ENCODE peak calls at places on chromosomes 7 and 10, in ten cellular contexts. H, W, L, F, C, B, M, E, U and T are unnamed samples.

GRCh38 chr10:93993782-93994668 is at the start of gene PLCE1:
- DNase-seq in H (no peak), L (peak), M (peak), U (peak), F (peak), B (no peak), W (peak), C (no peak), E (peak), T (peak)

GRCh38 chr7:8627322-8627721 is 193.9 kb downstream of the NXPH1 start:
- DNase-seq in M (no peak), U (no peak), F (no peak), C (no peak), E (no peak), W (no peak), L (no peak), B (no peak), H (no peak), T (no peak)

GRCh38 chr7:98178321-98178720 is 32.9 kb upstream of the BHLHA15 start:
- DNase-seq in H (no peak), M (no peak), B (no peak), E (no peak), W (no peak), U (peak), F (no peak), L (no peak), C (no peak), T (no peak)

GRCh38 chr10:119702482-119703041 is 23.3 kb upstream of the INPP5F start:
- DNase-seq in M (no peak), F (no peak), U (no peak), L (no peak), E (no peak), W (no peak), H (no peak), B (no peak), C (no peak), T (no peak)

GRCh38 chr10:84766923-84767322 is 438.5 kb downstream of the CCSER2 start:
- DNase-seq in E (no peak), L (no peak), B (no peak), F (no peak), W (no peak), U (no peak), H (no peak), M (no peak), C (no peak), T (no peak)

GRCh38 chr10:93462881-93463280 is 19.3 kb downstream of the MYOF start:
- DNase-seq in C (peak), W (peak), L (no peak), U (no peak), B (no peak), H (peak), F (no peak), E (peak), M (no peak), T (no peak)

GRCh38 chr10:74022941-74023629 is 25.2 kb downstream of the VCL start:
- DNase-seq in H (no peak), W (no peak), E (no peak), M (no peak), C (no peak), L (no peak), B (no peak), U (no peak), F (no peak), T (no peak)

GRCh38 chr7:45576249-45576929 is 2.2 kb downstream of the ADCY1 start:
- DNase-seq in E (no peak), W (no peak), B (no peak), F (no peak), L (no peak), M (no peak), C (no peak), U (no peak), H (no peak), T (no peak)

GRCh38 chr10:79498431-79498830 is 13.9 kb upstream of the EIF5AL1 start:
- DNase-seq in F (no peak), C (no peak), L (no peak), B (no peak), U (no peak), M (no peak), E (peak), W (no peak), H (no peak), T (no peak)

GRCh38 chr10:84825330-84825729 is 496.9 kb downstream of the CCSER2 start:
- DNase-seq in M (no peak), B (peak), F (no peak), U (no peak), L (peak), W (peak), H (no peak), C (peak), E (peak), T (peak)

GRCh38 chr7:2477447-2478386 is 1.5 kb upstream of the GRIFIN start:
- DNase-seq in W (peak), C (peak), L (peak), F (peak), B (no peak), M (peak), H (peak), E (peak), U (peak), T (peak)

GRCh38 chr10:132708441-132708840 is 77.5 kb downstream of the NKX6-2 start:
- DNase-seq in C (no peak), H (no peak), L (no peak), M (no peak), U (peak), W (no peak), B (no peak), E (no peak), F (no peak), T (no peak)

GRCh38 chr7:133735222-133735621 is 391.9 kb upstream of the LRGUK start:
- DNase-seq in E (peak), M (no peak), U (no peak), F (no peak), L (no peak), C (no peak), B (no peak), H (no peak), W (peak), T (peak)

GRCh38 chr7:153567426-153567825 is 484.8 kb upstream of the DPP6 start:
- DNase-seq in B (no peak), E (no peak), C (no peak), W (no peak), F (no peak), M (peak), H (no peak), U (no peak), L (no peak), T (no peak)

GRCh38 chr7:141477866-141478265 is 73.3 kb upstream of the AGK start:
- DNase-seq in W (peak), H (no peak), B (no peak), M (no peak), C (no peak), U (peak), F (no peak), L (no peak), E (no peak), T (no peak)

GRCh38 chr10:9992656-9993055 is 1025.0 kb upstream of the CELF2 start:
- DNase-seq in B (no peak), M (no peak), U (peak), H (no peak), F (no peak), W (no peak), C (no peak), E (no peak), L (peak), T (no peak)

GRCh38 chr10:29141761-29142160 is 147.1 kb upstream of the LYZL1 start:
- DNase-seq in C (no peak), L (no peak), M (no peak), E (no peak), W (peak), B (no peak), F (no peak), U (no peak), H (no peak), T (peak)

GRCh38 chr7:127251048-127251451 is 1.7 kb downstream of the GRM8 start:
- DNase-seq in M (no peak), L (no peak), F (no peak), H (no peak), C (no peak), W (peak), E (no peak), B (no peak), U (no peak), T (no peak)

GRCh38 chr10:89029785-89030437 is 39.3 kb downstream of the FAS start:
- DNase-seq in E (peak), M (peak), H (peak), B (peak), W (peak), F (peak), L (peak), U (peak), C (peak), T (peak)

GRCh38 chr7:133854739-133855138 is 272.4 kb upstream of the LRGUK start:
- DNase-seq in C (peak), U (no peak), W (peak), L (peak), E (peak), B (peak), F (peak), H (peak), M (no peak), T (peak)

GRCh38 chr10:32489935-32490334 is 44.0 kb downstream of the CCDC7 start:
- DNase-seq in W (no peak), E (peak), H (no peak), L (no peak), B (no peak), C (peak), M (no peak), U (no peak), F (no peak), T (peak)

GRCh38 chr10:97425964-97426775 is at the start of gene PGAM1:
- DNase-seq in M (peak), U (peak), C (peak), E (peak), B (peak), L (peak), H (peak), F (peak), W (peak), T (peak)

GRCh38 chr10:65861249-65861648 is 1064.6 kb upstream of the LRRTM3 start:
- DNase-seq in M (no peak), B (no peak), C (peak), H (no peak), W (no peak), U (no peak), F (no peak), E (peak), L (peak), T (no peak)

GRCh38 chr7:132842478-132842877 is 239.4 kb downstream of the CHCHD3 start:
- DNase-seq in L (no peak), B (no peak), F (no peak), U (no peak), C (no peak), M (no peak), W (no peak), E (no peak), H (no peak), T (no peak)

GRCh38 chr10:125441151-125441550 is 241.8 kb downstream of the TEX36 start:
- DNase-seq in B (no peak), M (no peak), U (no peak), E (no peak), C (peak), L (no peak), F (no peak), H (no peak), W (peak), T (peak)

GRCh38 chr10:26173837-26174236 is 42.7 kb upstream of the GAD2 start:
- DNase-seq in M (no peak), W (no peak), E (no peak), B (no peak), F (no peak), H (no peak), L (no peak), C (no peak), U (no peak), T (no peak)

GRCh38 chr7:105963038-105963667 is at the start of gene CDHR3:
- DNase-seq in M (no peak), H (no peak), W (no peak), L (peak), U (no peak), C (no peak), F (no peak), E (no peak), B (no peak), T (no peak)

GRCh38 chr7:1027285-1028043 is 16.9 kb upstream of the GPR146 start:
- DNase-seq in U (no peak), C (peak), H (no peak), E (peak), M (peak), F (peak), W (peak), L (peak), B (no peak), T (peak)

GRCh38 chr10:35465601-35466140 is 129.4 kb downstream of the CCNY start:
- DNase-seq in E (no peak), W (no peak), M (no peak), L (no peak), C (no peak), U (no peak), H (no peak), B (no peak), F (peak), T (no peak)

GRCh38 chr7:47507514-47507913 is 74.4 kb downstream of the TNS3 start:
- DNase-seq in M (no peak), W (no peak), F (no peak), H (no peak), U (no peak), L (no peak), B (no peak), C (no peak), E (no peak), T (no peak)
- H3K4me3 ChIP-seq in M (no peak), W (no peak), F (no peak), H (no peak), U (no peak), L (no peak), B (no peak), C (no peak), E (no peak), T (no peak)

DNA sequence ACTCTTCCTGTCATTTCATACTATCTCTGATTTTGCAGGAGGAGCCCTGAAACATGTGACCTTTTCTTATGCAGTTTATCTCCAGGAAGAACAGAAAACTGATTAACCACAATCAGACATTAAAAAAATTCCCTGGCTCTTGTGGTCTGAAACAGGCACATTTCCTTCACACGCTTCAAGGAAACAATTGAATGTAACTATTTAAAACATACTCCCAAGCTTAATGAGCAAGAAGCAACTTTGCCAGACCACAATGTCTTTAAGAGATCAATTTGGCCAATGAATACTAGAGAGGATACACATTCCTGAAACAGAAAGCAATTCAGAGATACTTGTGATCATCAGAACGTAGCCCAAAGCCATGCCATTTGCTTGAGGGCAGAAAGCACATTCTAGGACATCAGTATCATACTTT is 65.8 kb downstream of the PIP4K2A start:
- DNase-seq in F (no peak), L (no peak), W (peak), B (peak), M (no peak), E (peak), C (no peak), H (no peak), U (no peak), T (peak)
- H3K4me3 ChIP-seq in F (no peak), L (no peak), W (peak), B (no peak), M (no peak), E (no peak), C (no peak), H (peak), U (no peak), T (no peak)

GRCh38 chr10:75236178-75236825 is 545 bp upstream of the COMTD1 start:
- DNase-seq in U (no peak), C (no peak), W (no peak), L (no peak), H (no peak), M (no peak), F (no peak), E (no peak), B (no peak), T (no peak)
- H3K4me3 ChIP-seq in U (peak), C (no peak), W (peak), L (no peak), H (no peak), M (no peak), F (peak), E (no peak), B (no peak), T (no peak)

GRCh38 chr10:114881916-114882315 is 56.1 kb upstream of the TRUB1 start:
- DNase-seq in F (no peak), W (no peak), B (no peak), E (peak), L (peak), C (peak), U (no peak), H (no peak), M (no peak), T (no peak)

GRCh38 chr10:114877301-114877644 is 55.7 kb downstream of the FHIP2A start:
- DNase-seq in B (no peak), W (no peak), H (no peak), U (no peak), F (no peak), M (no peak), E (no peak), L (no peak), C (no peak), T (no peak)

GRCh38 chr10:114879093-114879492 is 57.5 kb downstream of the FHIP2A start:
- DNase-seq in W (peak), C (no peak), E (peak), B (no peak), H (no peak), F (no peak), M (no peak), U (no peak), L (no peak), T (peak)

GRCh38 chr10:114881462-114881861 is 56.5 kb upstream of the TRUB1 start:
- DNase-seq in L (no peak), E (peak), F (no peak), B (peak), W (no peak), C (no peak), H (no peak), M (peak), U (no peak), T (peak)

GRCh38 chr10:114879541-114880158 is 58.1 kb downstream of the FHIP2A start:
- DNase-seq in C (no peak), U (peak), W (peak), H (peak), E (peak), L (peak), F (peak), B (no peak), M (no peak), T (no peak)
- H3K4me3 ChIP-seq in C (no peak), U (no peak), W (peak), H (no peak), E (peak), L (no peak), F (no peak), B (no peak), M (no peak), T (no peak)

GRCh38 chr10:22341936-22342222 is 3.4 kb upstream of the SPAG6 start:
- DNase-seq in W (no peak), B (no peak), U (no peak), M (no peak), L (no peak), E (no peak), F (no peak), H (no peak), C (no peak), T (no peak)
- H3K4me3 ChIP-seq in W (peak), B (no peak), U (no peak), M (no peak), L (no peak), E (no peak), F (peak), H (no peak), C (no peak), T (no peak)

GRCh38 chr10:75408512-75408881 is 6.9 kb upstream of the ZNF503 start:
- DNase-seq in L (peak), E (no peak), H (no peak), F (no peak), W (peak), B (no peak), M (peak), C (no peak), U (no peak), T (no peak)
- H3K4me3 ChIP-seq in L (peak), E (peak), H (no peak), F (peak), W (peak), B (peak), M (peak), C (peak), U (peak), T (peak)

GRCh38 chr10:15172306-15172840 is 3.9 kb upstream of the NMT2 start:
- DNase-seq in M (no peak), W (no peak), H (no peak), U (no peak), E (no peak), B (no peak), F (no peak), L (no peak), C (no peak), T (no peak)

GRCh38 chr10:15168296-15168780 is at the start of gene NMT2:
- DNase-seq in L (no peak), U (peak), F (peak), W (no peak), B (no peak), E (no peak), H (no peak), C (no peak), M (peak), T (no peak)

GRCh38 chr10:15168781-15169554 is 475 bp upstream of the NMT2 start:
- DNase-seq in U (peak), L (peak), M (peak), W (peak), H (peak), E (peak), F (peak), B (peak), C (peak), T (peak)

GRCh38 chr10:15167411-15168295 is 840 bp downstream of the NMT2 start:
- DNase-seq in E (peak), C (peak), M (peak), L (peak), H (peak), U (no peak), W (peak), F (peak), B (no peak), T (peak)

DNA sequence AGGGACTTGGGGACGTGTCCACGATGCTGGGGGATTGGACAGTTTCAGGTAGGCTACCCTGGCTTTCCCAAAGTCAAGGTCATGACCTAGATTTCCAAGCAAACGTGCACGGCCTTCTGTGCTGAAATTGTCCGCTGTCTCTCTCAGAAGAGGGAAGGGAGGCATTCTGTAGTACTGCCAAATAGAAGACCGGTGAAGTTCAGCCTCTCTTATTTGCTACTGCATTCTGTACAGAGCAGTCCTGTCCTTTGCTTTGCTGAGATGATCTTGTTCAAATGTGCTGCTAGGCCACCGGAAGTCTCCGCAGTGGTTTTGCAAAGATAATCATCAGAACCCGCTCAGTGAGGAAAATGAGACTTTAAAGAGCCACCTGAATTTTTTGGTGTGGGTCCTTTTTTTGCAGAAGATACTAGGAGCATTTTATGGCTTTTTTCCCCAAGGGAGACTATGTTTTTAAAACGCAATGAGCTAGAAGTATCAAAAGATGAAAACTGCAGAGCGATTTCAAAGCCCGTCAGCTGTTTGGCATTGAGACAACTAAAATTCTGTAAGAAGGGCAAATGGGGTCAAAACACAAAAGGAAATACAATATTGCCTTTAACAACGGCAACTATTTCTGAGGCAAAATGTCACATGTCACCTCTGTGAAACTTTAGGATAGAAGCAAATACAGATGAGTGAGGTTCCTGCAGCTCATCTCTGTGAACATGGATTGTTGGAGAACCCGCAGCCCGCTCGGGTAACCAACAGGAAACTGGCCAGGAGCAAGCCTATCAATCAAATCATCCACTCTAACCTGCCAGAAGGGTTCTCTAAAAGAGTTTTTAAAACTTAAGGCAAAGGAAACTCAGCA is 1.3 kb upstream of the NMT2 start:
- DNase-seq in H (peak), U (no peak), C (no peak), F (peak), B (no peak), W (no peak), M (no peak), E (peak), L (no peak), T (peak)
- H3K4me3 ChIP-seq in H (peak), U (no peak), C (no peak), F (no peak), B (no peak), W (no peak), M (no peak), E (no peak), L (no peak), T (no peak)